ENCODE peak calls at places on chromosomes 5 and 9, in four cellular contexts. U, Q, A and I are unnamed samples.

GRCh38 chr9:19782005-19782404 is 6.8 kb downstream of the SLC24A2 start:
- DNase-seq in U (no peak), Q (peak), A (no peak), I (no peak)

GRCh38 chr5:42828661-42829060 is 17.0 kb upstream of the SELENOP start:
- DNase-seq in U (no peak), Q (no peak), A (no peak), I (no peak)

GRCh38 chr5:143506881-143507552 is 103.5 kb upstream of the NR3C1 start:
- DNase-seq in U (peak), Q (no peak), A (no peak), I (no peak)

GRCh38 chr5:66238435-66238834 is 94.3 kb downstream of the SREK1 start:
- DNase-seq in U (no peak), Q (no peak), A (no peak), I (no peak)

GRCh38 chr5:172906436-172906835 is 52.8 kb upstream of the RPL26L1 start:
- DNase-seq in U (no peak), Q (no peak), A (no peak), I (no peak)

GRCh38 chr5:133483406-133484090 is 128.8 kb downstream of the FSTL4 start:
- DNase-seq in U (no peak), Q (no peak), A (no peak), I (no peak)

GRCh38 chr5:151222769-151223446 is 984 bp downstream of the CCDC69 start:
- DNase-seq in U (no peak), Q (peak), A (no peak), I (no peak)

GRCh38 chr9:87035868-87036267 is 88.6 kb upstream of the GAS1 start:
- DNase-seq in U (no peak), Q (no peak), A (no peak), I (no peak)

GRCh38 chr5:113489299-113489698 is 1.0 kb upstream of the MCC start:
- DNase-seq in U (peak), Q (no peak), A (no peak), I (peak)
- H3K4me3 ChIP-seq in U (no peak), Q (no peak), A (no peak), I (peak)

GRCh38 chr9:99181206-99181605 is 40.5 kb downstream of the ALG2 start:
- DNase-seq in U (no peak), Q (no peak), A (no peak), I (no peak)
- H3K27ac ChIP-seq in U (no peak), Q (no peak), A (no peak), I (no peak)

GRCh38 chr5:14581333-14581890 is at the start of gene OTULINL:
- DNase-seq in U (peak), Q (peak), A (peak), I (no peak)
- H3K4me3 ChIP-seq in U (peak), Q (peak), A (peak), I (peak)

DNA sequence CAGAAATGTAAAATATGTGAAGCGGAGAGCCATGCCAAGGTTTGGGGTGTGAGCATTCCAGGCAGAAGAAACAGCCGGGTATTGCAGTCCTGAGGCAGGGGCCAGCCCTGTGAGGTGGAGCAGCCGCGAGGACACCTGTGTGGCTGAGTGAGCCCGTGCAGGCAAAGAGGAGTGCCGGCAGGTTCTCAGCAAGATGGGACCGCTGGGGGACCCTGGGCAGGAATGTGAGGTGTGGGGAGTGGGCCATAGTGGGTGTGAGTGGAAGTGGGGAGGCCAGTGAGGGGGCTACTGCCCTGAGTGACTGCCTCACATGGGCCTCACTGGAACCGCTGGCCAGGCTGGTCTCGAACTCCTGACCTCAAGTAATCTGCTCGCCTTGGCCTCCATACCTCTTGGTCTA is 8.1 kb upstream of the PRR7 start:
- DNase-seq in U (no peak), Q (no peak), A (no peak), I (no peak)
- H3K27ac ChIP-seq in U (no peak), Q (no peak), A (no peak), I (no peak)

DNA sequence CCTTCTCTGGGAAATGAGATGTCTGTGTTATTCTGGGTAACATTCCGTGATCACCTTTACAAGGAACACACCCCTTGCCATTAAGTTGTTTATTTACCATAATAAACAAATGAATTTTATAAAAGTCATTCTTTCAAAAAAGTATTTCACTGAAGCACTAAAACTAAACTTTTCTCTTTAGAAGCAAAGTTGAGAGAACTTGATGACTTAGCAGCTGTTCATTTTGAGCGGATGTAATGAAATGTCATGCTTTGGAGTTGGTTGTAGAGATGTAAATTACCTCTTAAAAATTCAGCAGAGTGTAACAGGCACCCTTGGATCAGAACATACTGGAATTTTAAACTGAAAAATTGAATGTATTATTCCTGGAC is 617.3 kb downstream of the PDE4D start:
- DNase-seq in U (no peak), Q (no peak), A (no peak), I (peak)
- H3K4me3 ChIP-seq in U (peak), Q (peak), A (peak), I (peak)

DNA sequence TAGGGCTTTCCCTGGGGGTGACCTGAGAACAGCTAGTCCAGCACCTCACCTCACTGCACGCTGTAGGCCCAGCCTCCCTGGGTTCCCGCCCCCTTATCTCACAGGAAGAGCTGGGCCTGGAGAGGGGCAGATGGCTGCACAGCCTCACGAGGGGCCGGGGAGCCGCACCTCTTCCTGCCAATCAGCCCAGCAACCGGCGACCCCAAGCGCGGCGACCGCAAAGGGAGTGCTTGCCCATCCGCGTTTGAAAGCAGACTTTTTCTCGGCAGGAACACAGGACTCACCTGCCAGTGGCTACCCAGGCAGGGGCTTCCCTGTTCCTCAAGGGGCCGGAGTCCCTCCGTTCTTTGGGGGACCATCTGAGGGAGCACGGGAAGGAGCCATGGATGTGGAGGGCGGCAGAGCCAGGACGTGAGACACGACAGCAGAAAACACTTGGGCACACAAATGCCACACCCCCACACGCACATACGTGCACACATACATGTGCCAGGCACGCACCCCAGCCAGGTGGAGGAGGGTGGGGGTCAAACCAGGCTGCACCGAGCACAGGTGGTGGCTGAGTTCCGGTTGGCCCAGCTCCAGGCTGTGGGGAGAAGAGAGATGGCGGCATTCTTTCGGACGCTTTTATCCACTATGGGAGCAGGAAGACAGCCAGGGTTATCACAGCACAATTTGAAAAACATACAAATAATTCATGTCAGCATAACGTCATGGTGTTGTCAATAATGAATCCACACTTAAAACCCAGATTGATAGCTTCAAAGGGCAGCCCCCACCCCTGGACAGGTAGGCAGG is 11.3 kb downstream of the TMEM250 start:
- DNase-seq in U (no peak), Q (no peak), A (no peak), I (no peak)
- H3K27ac ChIP-seq in U (peak), Q (no peak), A (no peak), I (peak)

DNA sequence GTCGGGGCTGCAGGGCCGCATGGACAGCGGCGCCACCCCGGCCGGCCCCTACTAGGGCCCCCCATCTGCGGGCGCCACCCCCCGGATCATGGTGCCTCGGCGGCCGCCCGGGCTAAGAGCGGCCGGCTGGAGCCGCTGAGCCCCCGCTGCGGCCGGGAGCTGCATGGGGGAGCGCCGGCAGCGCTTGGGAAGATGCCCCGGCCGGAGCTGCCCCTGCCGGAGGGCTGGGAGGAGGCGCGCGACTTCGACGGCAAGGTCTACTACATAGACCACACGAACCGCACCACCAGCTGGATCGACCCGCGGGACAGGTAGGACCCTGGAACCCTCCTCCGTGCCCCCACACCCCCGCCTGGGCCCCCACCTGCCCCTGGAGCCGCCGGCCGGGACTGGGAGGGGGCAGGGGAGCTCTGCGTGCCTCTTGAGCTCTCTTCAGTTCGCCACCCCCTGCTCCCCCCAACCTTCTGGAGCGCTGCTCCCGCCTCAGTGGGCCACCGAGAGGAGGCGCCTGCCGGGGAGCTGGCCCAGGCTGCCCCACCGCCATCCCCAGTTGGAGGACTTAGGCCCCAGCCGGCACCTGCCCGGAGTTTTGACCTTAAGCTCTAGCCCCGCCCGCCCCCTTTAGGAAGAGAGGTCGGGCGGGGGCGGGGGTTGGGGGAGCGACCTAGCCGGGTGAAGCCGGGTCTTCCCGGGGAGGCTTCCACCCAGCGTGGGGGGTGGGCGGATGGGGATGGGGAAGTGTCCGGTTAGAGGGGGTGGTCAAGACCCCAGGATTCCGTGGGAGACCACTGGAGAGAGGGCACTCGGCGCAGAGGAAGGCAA is 727 bp downstream of the WWC1 start:
- DNase-seq in U (no peak), Q (no peak), A (no peak), I (no peak)
- H3K4me3 ChIP-seq in U (peak), Q (peak), A (peak), I (peak)